ENCODE peak calls at places on chromosomes 12 and 14, in eight cellular contexts. One of them, this sample, is unnamed. For H3K4me1, the result is how much of the 10 kb centered on the place peaks cover.

GRCh38 chr12:63098851-63099250 is 52.1 kb downstream of the AVPR1A start:
- DNase-seq in right atrium auricular region: no peak
- DNase-seq in gastrocnemius medialis: no peak
- DNase-seq in fibroblast of lung: no peak
- DNase-seq in body of pancreas: no peak
- DNase-seq in CD8-positive, alpha-beta T cell: no peak
- DNase-seq in CD8-positive, alpha-beta memory T cell: no peak
- DNase-seq in testis: no peak
- DNase-seq in this sample: no peak

GRCh38 chr12:6089041-6089823 is 35.2 kb downstream of the VWF start:
- DNase-seq in CD8-positive, alpha-beta memory T cell: no peak
- DNase-seq in CD8-positive, alpha-beta T cell: no peak
- DNase-seq in testis: peak
- DNase-seq in body of pancreas: peak
- DNase-seq in fibroblast of lung: no peak
- DNase-seq in gastrocnemius medialis: no peak
- DNase-seq in right atrium auricular region: no peak
- DNase-seq in this sample: no peak

GRCh38 chr14:104106471-104106991 is 21.0 kb downstream of the ASPG start:
- DNase-seq in CD8-positive, alpha-beta memory T cell: no peak
- DNase-seq in gastrocnemius medialis: no peak
- DNase-seq in body of pancreas: peak
- DNase-seq in CD8-positive, alpha-beta T cell: no peak
- DNase-seq in testis: no peak
- DNase-seq in right atrium auricular region: no peak
- DNase-seq in fibroblast of lung: no peak
- DNase-seq in this sample: no peak

GRCh38 chr12:124306686-124307555 is 12.0 kb downstream of the RFLNA start:
- DNase-seq in CD8-positive, alpha-beta memory T cell: no peak
- DNase-seq in right atrium auricular region: no peak
- DNase-seq in gastrocnemius medialis: no peak
- DNase-seq in testis: no peak
- DNase-seq in fibroblast of lung: no peak
- DNase-seq in CD8-positive, alpha-beta T cell: no peak
- DNase-seq in body of pancreas: no peak
- DNase-seq in this sample: no peak

GRCh38 chr12:104458645-104459555 is 2.2 kb downstream of the CHST11 start:
- DNase-seq in body of pancreas: no peak
- DNase-seq in testis: peak
- DNase-seq in CD8-positive, alpha-beta memory T cell: no peak
- DNase-seq in right atrium auricular region: no peak
- DNase-seq in gastrocnemius medialis: no peak
- DNase-seq in fibroblast of lung: no peak
- DNase-seq in CD8-positive, alpha-beta T cell: no peak
- DNase-seq in this sample: no peak

GRCh38 chr12:52699373-52699772 is 4.0 kb downstream of the KRT77 start:
- DNase-seq in right atrium auricular region: no peak
- DNase-seq in CD8-positive, alpha-beta T cell: no peak
- DNase-seq in testis: no peak
- DNase-seq in CD8-positive, alpha-beta memory T cell: no peak
- DNase-seq in gastrocnemius medialis: no peak
- DNase-seq in fibroblast of lung: no peak
- DNase-seq in body of pancreas: no peak
- DNase-seq in this sample: no peak

GRCh38 chr14:94113073-94113472 is 2.5 kb downstream of the IFI27 start:
- DNase-seq in testis: peak
- DNase-seq in gastrocnemius medialis: no peak
- DNase-seq in fibroblast of lung: no peak
- DNase-seq in CD8-positive, alpha-beta T cell: no peak
- DNase-seq in body of pancreas: no peak
- DNase-seq in CD8-positive, alpha-beta memory T cell: no peak
- DNase-seq in right atrium auricular region: no peak
- DNase-seq in this sample: no peak

GRCh38 chr12:116598341-116599284 is 39.4 kb downstream of the MAP1LC3B2 start:
- DNase-seq in body of pancreas: peak
- DNase-seq in CD8-positive, alpha-beta T cell: no peak
- DNase-seq in right atrium auricular region: no peak
- DNase-seq in CD8-positive, alpha-beta memory T cell: no peak
- DNase-seq in fibroblast of lung: peak
- DNase-seq in gastrocnemius medialis: no peak
- DNase-seq in testis: no peak
- DNase-seq in this sample: no peak

GRCh38 chr12:9992296-9992695 is 6.6 kb downstream of the CLEC1B start:
- DNase-seq in right atrium auricular region: no peak
- DNase-seq in gastrocnemius medialis: no peak
- DNase-seq in CD8-positive, alpha-beta T cell: no peak
- DNase-seq in body of pancreas: no peak
- DNase-seq in testis: no peak
- DNase-seq in CD8-positive, alpha-beta memory T cell: no peak
- DNase-seq in fibroblast of lung: no peak
- DNase-seq in this sample: no peak

GRCh38 chr14:47720281-47720680 is 44.9 kb upstream of the MDGA2 start:
- DNase-seq in testis: no peak
- DNase-seq in body of pancreas: no peak
- DNase-seq in gastrocnemius medialis: no peak
- DNase-seq in CD8-positive, alpha-beta memory T cell: no peak
- DNase-seq in right atrium auricular region: no peak
- DNase-seq in CD8-positive, alpha-beta T cell: no peak
- DNase-seq in fibroblast of lung: no peak
- DNase-seq in this sample: no peak
- H3K4me3 ChIP-seq in testis: no peak
- H3K4me3 ChIP-seq in body of pancreas: no peak
- H3K4me3 ChIP-seq in gastrocnemius medialis: no peak
- H3K4me3 ChIP-seq in CD8-positive, alpha-beta memory T cell: no peak
- H3K4me3 ChIP-seq in right atrium auricular region: no peak
- H3K4me3 ChIP-seq in CD8-positive, alpha-beta T cell: no peak
- H3K4me3 ChIP-seq in fibroblast of lung: no peak
- H3K4me3 ChIP-seq in this sample: no peak

DNA sequence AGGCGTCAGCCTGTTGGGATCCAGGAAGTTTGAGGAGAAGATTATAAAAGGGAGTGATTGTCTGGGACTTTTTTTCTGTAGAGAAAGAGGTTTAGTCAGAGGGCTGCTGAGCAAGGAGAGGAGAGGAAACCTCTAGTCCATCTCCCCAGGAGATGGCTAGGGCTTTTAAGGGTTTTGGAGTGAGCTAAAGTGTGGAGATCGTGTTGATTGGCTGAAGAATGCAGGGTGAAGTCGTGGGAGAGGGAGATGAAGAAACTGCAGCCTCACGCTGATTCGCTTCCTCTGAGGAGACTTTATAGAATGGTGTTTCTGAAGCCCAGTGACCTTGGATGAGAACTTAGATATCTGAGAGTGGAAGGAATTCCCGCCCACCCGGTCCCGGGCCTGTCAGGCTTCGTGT is 193.7 kb upstream of the PWP1 start:
- DNase-seq in CD8-positive, alpha-beta T cell: no peak
- DNase-seq in fibroblast of lung: no peak
- DNase-seq in CD8-positive, alpha-beta memory T cell: no peak
- DNase-seq in right atrium auricular region: no peak
- DNase-seq in body of pancreas: no peak
- DNase-seq in testis: no peak
- DNase-seq in gastrocnemius medialis: no peak
- DNase-seq in this sample: no peak
- H3K4me1 ChIP-seq in CD8-positive, alpha-beta T cell: under half
- H3K4me1 ChIP-seq in fibroblast of lung: under half
- H3K4me1 ChIP-seq in CD8-positive, alpha-beta memory T cell: under half
- H3K4me1 ChIP-seq in right atrium auricular region: under half
- H3K4me1 ChIP-seq in body of pancreas: under half
- H3K4me1 ChIP-seq in testis: under half
- H3K4me1 ChIP-seq in gastrocnemius medialis: under half
- H3K4me1 ChIP-seq in this sample: under half

DNA sequence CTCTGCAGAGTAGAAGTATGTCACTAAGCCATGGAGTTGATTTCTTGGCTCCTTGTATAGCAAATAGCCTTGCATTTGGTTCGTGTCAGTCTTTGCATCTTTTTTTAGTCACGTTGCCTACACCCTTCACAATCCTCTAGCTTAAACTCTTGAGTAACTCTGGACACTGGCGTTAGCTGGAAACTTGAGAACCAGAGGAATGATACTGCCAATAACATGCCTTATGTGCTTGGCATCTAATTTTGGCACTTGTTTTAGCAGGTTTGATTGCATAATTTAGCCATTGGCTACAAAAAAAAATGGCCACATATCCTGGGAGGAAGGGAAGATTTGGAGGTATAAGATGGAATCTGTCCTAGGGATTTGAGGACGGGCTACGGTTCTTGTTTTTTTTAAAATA is 136.2 kb downstream of the ETV6 start:
- DNase-seq in fibroblast of lung: peak
- DNase-seq in CD8-positive, alpha-beta T cell: no peak
- DNase-seq in right atrium auricular region: no peak
- DNase-seq in testis: no peak
- DNase-seq in CD8-positive, alpha-beta memory T cell: no peak
- DNase-seq in body of pancreas: no peak
- DNase-seq in gastrocnemius medialis: peak
- DNase-seq in this sample: no peak
- H3K27ac ChIP-seq in fibroblast of lung: no peak
- H3K27ac ChIP-seq in CD8-positive, alpha-beta T cell: no peak
- H3K27ac ChIP-seq in right atrium auricular region: no peak
- H3K27ac ChIP-seq in testis: no peak
- H3K27ac ChIP-seq in CD8-positive, alpha-beta memory T cell: no peak
- H3K27ac ChIP-seq in body of pancreas: no peak
- H3K27ac ChIP-seq in gastrocnemius medialis: peak
- H3K27ac ChIP-seq in this sample: no peak

GRCh38 chr14:73714656-73715081 is 485 bp upstream of the PNMA1 start:
- DNase-seq in gastrocnemius medialis: no peak
- DNase-seq in CD8-positive, alpha-beta memory T cell: no peak
- DNase-seq in body of pancreas: no peak
- DNase-seq in testis: peak
- DNase-seq in fibroblast of lung: peak
- DNase-seq in right atrium auricular region: no peak
- DNase-seq in CD8-positive, alpha-beta T cell: no peak
- DNase-seq in this sample: no peak
- H3K4me3 ChIP-seq in gastrocnemius medialis: peak
- H3K4me3 ChIP-seq in CD8-positive, alpha-beta memory T cell: no peak
- H3K4me3 ChIP-seq in body of pancreas: no peak
- H3K4me3 ChIP-seq in testis: peak
- H3K4me3 ChIP-seq in fibroblast of lung: peak
- H3K4me3 ChIP-seq in right atrium auricular region: peak
- H3K4me3 ChIP-seq in CD8-positive, alpha-beta T cell: peak
- H3K4me3 ChIP-seq in this sample: peak

GRCh38 chr12:108935165-108935564 is 55.3 kb downstream of the DAO start:
- DNase-seq in body of pancreas: no peak
- DNase-seq in CD8-positive, alpha-beta memory T cell: no peak
- DNase-seq in right atrium auricular region: no peak
- DNase-seq in gastrocnemius medialis: no peak
- DNase-seq in testis: no peak
- DNase-seq in fibroblast of lung: no peak
- DNase-seq in CD8-positive, alpha-beta T cell: no peak
- DNase-seq in this sample: no peak
- H3K4me1 ChIP-seq in body of pancreas: under half
- H3K4me1 ChIP-seq in CD8-positive, alpha-beta memory T cell: under half
- H3K4me1 ChIP-seq in right atrium auricular region: under half
- H3K4me1 ChIP-seq in gastrocnemius medialis: under half
- H3K4me1 ChIP-seq in testis: under half
- H3K4me1 ChIP-seq in fibroblast of lung: under half
- H3K4me1 ChIP-seq in CD8-positive, alpha-beta T cell: under half
- H3K4me1 ChIP-seq in this sample: under half

GRCh38 chr14:105700622-105701288 is 174.4 kb downstream of the TMEM121 start:
- DNase-seq in gastrocnemius medialis: no peak
- DNase-seq in CD8-positive, alpha-beta memory T cell: no peak
- DNase-seq in fibroblast of lung: no peak
- DNase-seq in CD8-positive, alpha-beta T cell: no peak
- DNase-seq in body of pancreas: no peak
- DNase-seq in right atrium auricular region: no peak
- DNase-seq in testis: no peak
- DNase-seq in this sample: no peak

GRCh38 chr14:105689722-105690121 is 163.3 kb downstream of the TMEM121 start:
- DNase-seq in CD8-positive, alpha-beta memory T cell: no peak
- DNase-seq in gastrocnemius medialis: no peak
- DNase-seq in body of pancreas: no peak
- DNase-seq in CD8-positive, alpha-beta T cell: no peak
- DNase-seq in testis: no peak
- DNase-seq in right atrium auricular region: no peak
- DNase-seq in fibroblast of lung: no peak
- DNase-seq in this sample: no peak

GRCh38 chr14:105690671-105691070 is 164.3 kb downstream of the TMEM121 start:
- DNase-seq in testis: no peak
- DNase-seq in CD8-positive, alpha-beta T cell: no peak
- DNase-seq in right atrium auricular region: no peak
- DNase-seq in body of pancreas: no peak
- DNase-seq in CD8-positive, alpha-beta memory T cell: no peak
- DNase-seq in gastrocnemius medialis: no peak
- DNase-seq in fibroblast of lung: no peak
- DNase-seq in this sample: no peak

DNA sequence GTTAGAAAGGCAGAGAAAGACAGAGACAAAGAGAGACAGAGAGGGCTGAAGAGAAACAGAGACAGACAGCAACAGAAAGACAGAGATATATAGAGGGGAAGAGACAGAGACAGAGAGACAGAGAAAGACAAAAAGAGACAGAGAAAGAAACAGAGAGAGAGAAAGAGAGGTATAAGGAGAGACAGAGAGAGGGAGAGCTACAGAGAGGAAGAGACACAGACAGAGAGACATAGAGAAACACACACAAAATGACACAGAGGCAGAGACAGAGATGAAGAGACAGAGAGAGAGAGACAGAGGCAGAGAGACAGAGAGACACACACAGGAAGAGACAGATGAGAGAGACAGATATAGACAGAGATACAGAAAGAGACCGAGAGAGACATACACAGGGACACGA is 168.6 kb downstream of the TMEM121 start:
- DNase-seq in fibroblast of lung: no peak
- DNase-seq in gastrocnemius medialis: no peak
- DNase-seq in right atrium auricular region: no peak
- DNase-seq in CD8-positive, alpha-beta memory T cell: no peak
- DNase-seq in body of pancreas: no peak
- DNase-seq in testis: no peak
- DNase-seq in CD8-positive, alpha-beta T cell: no peak
- DNase-seq in this sample: no peak
- H3K27ac ChIP-seq in fibroblast of lung: no peak
- H3K27ac ChIP-seq in gastrocnemius medialis: no peak
- H3K27ac ChIP-seq in right atrium auricular region: no peak
- H3K27ac ChIP-seq in CD8-positive, alpha-beta memory T cell: no peak
- H3K27ac ChIP-seq in body of pancreas: no peak
- H3K27ac ChIP-seq in testis: no peak
- H3K27ac ChIP-seq in CD8-positive, alpha-beta T cell: no peak
- H3K27ac ChIP-seq in this sample: no peak

DNA sequence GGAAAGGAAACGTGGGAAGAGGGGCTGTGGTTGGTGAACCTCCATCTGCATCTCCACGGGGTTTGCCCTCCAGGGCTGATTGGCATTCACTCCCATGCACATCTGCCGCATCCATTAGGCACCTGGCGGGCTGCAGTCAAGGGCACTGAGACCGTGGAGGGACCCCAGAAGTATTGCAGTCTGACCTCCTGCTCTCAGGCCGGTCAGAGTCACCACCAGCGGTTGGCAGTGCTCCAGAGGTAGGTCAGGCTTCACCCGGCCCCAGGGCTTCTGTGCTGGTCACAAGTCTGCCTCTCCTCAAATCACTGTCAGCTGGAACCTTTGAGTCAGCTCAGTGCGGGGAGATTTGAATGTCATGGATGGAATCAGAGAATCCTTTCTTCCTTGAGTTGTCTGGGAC is 132.3 kb downstream of the PAPOLA start:
- DNase-seq in gastrocnemius medialis: no peak
- DNase-seq in CD8-positive, alpha-beta T cell: no peak
- DNase-seq in right atrium auricular region: peak
- DNase-seq in fibroblast of lung: no peak
- DNase-seq in CD8-positive, alpha-beta memory T cell: no peak
- DNase-seq in body of pancreas: no peak
- DNase-seq in testis: no peak
- DNase-seq in this sample: no peak
- H3K4me3 ChIP-seq in gastrocnemius medialis: no peak
- H3K4me3 ChIP-seq in CD8-positive, alpha-beta T cell: no peak
- H3K4me3 ChIP-seq in right atrium auricular region: no peak
- H3K4me3 ChIP-seq in fibroblast of lung: no peak
- H3K4me3 ChIP-seq in CD8-positive, alpha-beta memory T cell: no peak
- H3K4me3 ChIP-seq in body of pancreas: no peak
- H3K4me3 ChIP-seq in testis: no peak
- H3K4me3 ChIP-seq in this sample: no peak

This sample was measured in CD4-positive, CD25-positive, alpha-beta regulatory T cell.